ENCODE peak calls at places on chromosomes 11 and 22, in eight cellular contexts. D is upper lobe of right lung, U is right atrium auricular region, H is adrenal gland, V is left ventricle myocardium inferior, Z is A549, M is tibial nerve, G is HCT116. P is an unnamed sample.

GRCh38 chr11:581342-581741 is 5.1 kb downstream of the PHRF1 start:
- DNase-seq in D (no peak), U (no peak), H (no peak), V (no peak), Z (no peak), M (no peak), G (no peak), P (no peak)

GRCh38 chr11:65867284-65868071 is 5.1 kb downstream of the EFEMP2 start:
- DNase-seq in D (no peak), U (no peak), H (no peak), V (peak; percentile 23), Z (no peak), M (no peak), G (no peak), P (peak; percentile 75)

GRCh38 chr11:70323811-70324210 is 53.3 kb downstream of the PPFIA1 start:
- DNase-seq in D (no peak), U (no peak), H (no peak), V (no peak), Z (no peak), M (no peak), G (no peak), P (no peak)

GRCh38 chr11:114304065-114304464 is 7.9 kb downstream of the NNMT start:
- DNase-seq in D (no peak), U (no peak), H (no peak), V (no peak), Z (no peak), M (no peak), G (no peak), P (no peak)

GRCh38 chr22:40121463-40121862 is 56.3 kb upstream of the TNRC6B start:
- DNase-seq in D (no peak), U (no peak), H (no peak), V (no peak), Z (no peak), M (no peak), G (no peak), P (peak; percentile 16)

GRCh38 chr11:42205518-42205917 is 746.1 kb upstream of the LRRC4C start:
- DNase-seq in D (no peak), U (no peak), H (no peak), V (no peak), Z (no peak), M (no peak), G (no peak), P (no peak)

GRCh38 chr11:849951-850776 is 7.5 kb downstream of the TSPAN4 start:
- DNase-seq in D (no peak), U (no peak), H (no peak), V (no peak), Z (no peak), M (no peak), G (no peak), P (no peak)

GRCh38 chr11:2652362-2652761 is 47.4 kb downstream of the KCNQ1OT1 start:
- DNase-seq in D (peak; percentile 17), U (no peak), H (no peak), V (no peak), Z (no peak), M (no peak), G (no peak), P (no peak)

GRCh38 chr22:46547883-46548244 is 10.4 kb upstream of the CELSR1 start:
- DNase-seq in D (no peak), U (peak; percentile 89), H (peak; percentile 89), V (peak; percentile 79), Z (no peak), M (peak; percentile 71), G (no peak), P (no peak)

GRCh38 chr11:43685483-43685882 is 4.9 kb downstream of the HSD17B12 start:
- DNase-seq in D (no peak), U (no peak), H (no peak), V (no peak), Z (peak; percentile 5), M (no peak), G (no peak), P (no peak)
- H3K4me1 ChIP-seq in D (peaks cover 47% of the 10 kb centered on the region), U (peaks cover 79% of the 10 kb centered on the region), H (peaks cover 8% of the 10 kb centered on the region), V (peaks cover 92% of the 10 kb centered on the region), Z (peaks cover 8% of the 10 kb centered on the region), M (peaks cover 17% of the 10 kb centered on the region), G (peaks cover 6% of the 10 kb centered on the region), P (no peaks in the 10 kb centered on the region)

GRCh38 chr11:97902828-97903227 is 1117.9 kb upstream of the CNTN5 start:
- DNase-seq in D (no peak), U (no peak), H (no peak), V (no peak), Z (no peak), M (no peak), G (no peak), P (no peak)
- H3K9me3 ChIP-seq in D (no peaks in the 10 kb centered on the region), U (no peaks in the 10 kb centered on the region), H (no peaks in the 10 kb centered on the region), V (no peaks in the 10 kb centered on the region), Z (no peaks in the 10 kb centered on the region), M (no peaks in the 10 kb centered on the region), G (peaks cover 8% of the 10 kb centered on the region), P (no peaks in the 10 kb centered on the region)

GRCh38 chr11:75160328-75160757 is 9.4 kb downstream of the SLCO2B1 start:
- DNase-seq in D (no peak), U (no peak), H (no peak), V (no peak), Z (no peak), M (no peak), G (no peak), P (no peak)

GRCh38 chr11:75159081-75159953 is 8.4 kb downstream of the SLCO2B1 start:
- DNase-seq in D (no peak), U (no peak), H (no peak), V (no peak), Z (no peak), M (no peak), G (no peak), P (no peak)

GRCh38 chr11:75162954-75163353 is 12.0 kb downstream of the SLCO2B1 start:
- DNase-seq in D (no peak), U (no peak), H (no peak), V (no peak), Z (no peak), M (no peak), G (no peak), P (no peak)

GRCh38 chr11:75160880-75161279 is 10.0 kb downstream of the SLCO2B1 start:
- DNase-seq in D (no peak), U (no peak), H (no peak), V (no peak), Z (no peak), M (no peak), G (no peak), P (no peak)

DNA sequence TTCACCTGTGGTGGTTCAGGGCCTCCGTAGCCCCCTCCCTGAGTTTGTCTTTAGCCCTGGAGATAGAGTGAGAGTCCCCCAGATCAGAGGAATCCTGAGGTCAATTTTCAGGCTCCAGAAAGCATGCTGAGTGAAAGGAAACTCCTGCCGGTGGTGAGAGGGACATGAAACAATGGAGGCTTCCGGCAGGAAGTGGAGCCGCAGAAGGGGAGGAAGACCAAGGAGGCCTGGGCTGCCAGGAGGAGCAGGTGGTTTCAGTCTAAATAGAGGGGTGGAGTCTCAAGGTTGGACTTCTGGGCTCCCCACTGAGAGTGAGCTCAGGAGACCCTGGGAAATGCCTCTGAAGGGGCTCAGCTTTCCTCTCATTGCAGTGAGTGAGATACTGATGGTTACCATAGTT is 10.6 kb downstream of the SLCO2B1 start:
- DNase-seq in D (no peak), U (no peak), H (no peak), V (no peak), Z (no peak), M (no peak), G (no peak), P (no peak)
- H3K4me1 ChIP-seq in D (peaks cover 32% of the 10 kb centered on the region), U (peaks cover 42% of the 10 kb centered on the region), H (no peaks in the 10 kb centered on the region), V (peaks cover 68% of the 10 kb centered on the region), Z (peaks cover 11% of the 10 kb centered on the region), M (no peaks in the 10 kb centered on the region), G (peaks cover 10% of the 10 kb centered on the region), P (no peaks in the 10 kb centered on the region)

GRCh38 chr22:10780281-10780680 is 4747.7 kb upstream of the OR11H1 start:
- DNase-seq in D (no peak), U (no peak), H (no peak), V (no peak), Z (no peak), M (no peak), G (no peak), P (no peak)

GRCh38 chr22:10778296-10778814 is 4749.6 kb upstream of the OR11H1 start:
- DNase-seq in D (no peak), U (no peak), H (no peak), V (no peak), Z (no peak), M (no peak), G (no peak), P (no peak)

DNA sequence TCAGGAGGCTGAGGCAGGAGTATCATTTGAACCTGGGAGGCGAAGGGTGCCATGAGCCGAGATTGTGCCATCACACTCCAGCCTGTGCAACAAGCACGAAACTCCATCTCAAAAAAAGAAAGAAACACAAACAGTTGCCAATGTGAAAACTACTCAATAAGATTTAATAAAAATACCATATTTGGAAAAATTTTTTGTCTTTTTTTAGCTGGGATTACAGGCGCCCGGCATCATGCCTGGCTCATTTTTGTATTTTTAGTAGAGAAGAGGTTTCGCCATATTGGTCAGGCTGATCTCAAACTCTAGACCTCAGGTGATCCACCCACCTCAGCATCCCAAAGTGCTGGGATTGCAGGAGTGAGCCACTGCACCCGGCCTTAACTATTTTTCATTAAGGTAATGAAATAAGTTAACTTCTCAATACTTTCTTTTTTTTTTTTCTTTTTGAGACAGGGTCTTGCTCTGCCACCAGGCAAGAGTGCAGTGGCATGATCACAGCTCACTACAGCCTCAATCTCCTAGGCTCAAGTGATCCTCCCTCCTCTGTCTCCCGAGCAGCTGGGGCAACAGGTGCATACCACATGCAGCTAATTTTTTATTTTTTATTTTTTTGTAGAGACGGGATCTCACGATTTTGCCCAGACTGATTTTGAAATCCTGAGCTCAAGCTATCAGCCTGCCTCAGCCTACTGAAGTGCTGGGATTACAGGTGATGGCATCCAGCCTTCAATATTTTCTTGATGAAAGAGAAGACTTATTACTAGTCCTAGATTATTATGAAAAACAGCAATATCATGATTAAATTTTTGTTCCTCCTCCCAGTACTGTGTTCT is 4746.2 kb upstream of the OR11H1 start:
- DNase-seq in D (no peak), U (no peak), H (no peak), V (no peak), Z (no peak), M (no peak), G (no peak), P (no peak)
- H3K9me3 ChIP-seq in D (peaks cover 5% of the 10 kb centered on the region), U (no peaks in the 10 kb centered on the region), H (no peaks in the 10 kb centered on the region), V (peaks cover 21% of the 10 kb centered on the region), Z (peaks cover 32% of the 10 kb centered on the region), M (peaks cover 15% of the 10 kb centered on the region), G (peaks cover 29% of the 10 kb centered on the region), P (peaks cover 3% of the 10 kb centered on the region)

GRCh38 chr11:32099516-32099915 is 8.6 kb downstream of the RCN1 start:
- DNase-seq in D (no peak), U (no peak), H (no peak), V (no peak), Z (no peak), M (no peak), G (no peak), P (no peak)
- H3K4me1 ChIP-seq in D (peaks cover 3% of the 10 kb centered on the region), U (peaks cover 4% of the 10 kb centered on the region), H (no peaks in the 10 kb centered on the region), V (peaks cover 26% of the 10 kb centered on the region), Z (no peaks in the 10 kb centered on the region), M (no peaks in the 10 kb centered on the region), G (no peaks in the 10 kb centered on the region), P (no peaks in the 10 kb centered on the region)

GRCh38 chr11:35974878-35975578 is 31.2 kb downstream of the LDLRAD3 start:
- DNase-seq in D (no peak), U (no peak), H (no peak), V (no peak), Z (no peak), M (peak; percentile 25), G (no peak), P (no peak)
- H3K9me3 ChIP-seq in D (no peaks in the 10 kb centered on the region), U (no peaks in the 10 kb centered on the region), H (no peaks in the 10 kb centered on the region), V (peaks cover 18% of the 10 kb centered on the region), Z (no peaks in the 10 kb centered on the region), M (no peaks in the 10 kb centered on the region), G (no peaks in the 10 kb centered on the region), P (no peaks in the 10 kb centered on the region)